ENCODE peak calls at places on chromosomes 2 and 18, in four cellular contexts. One of them, this sample, is unnamed.

GRCh38 chr2:26043862-26044736 is 10.2 kb downstream of the RAB10 start:
- DNase-seq in lower leg skin: no peak
- DNase-seq in bronchial epithelial cell: peak; percentile 53
- DNase-seq in OCI-LY7: no peak
- DNase-seq in this sample: no peak

GRCh38 chr2:133326651-133327397 is 241.4 kb downstream of the NCKAP5 start:
- DNase-seq in lower leg skin: no peak
- DNase-seq in bronchial epithelial cell: peak; percentile 52
- DNase-seq in OCI-LY7: no peak
- DNase-seq in this sample: no peak

GRCh38 chr18:34219651-34220050 is 5.1 kb downstream of the NOL4 start:
- DNase-seq in lower leg skin: no peak
- DNase-seq in bronchial epithelial cell: no peak
- DNase-seq in OCI-LY7: no peak
- DNase-seq in this sample: no peak

GRCh38 chr18:54222922-54223567 is 1.4 kb downstream of the MBD2 start:
- DNase-seq in lower leg skin: no peak
- DNase-seq in bronchial epithelial cell: no peak
- DNase-seq in OCI-LY7: peak; percentile 82
- DNase-seq in this sample: no peak

GRCh38 chr2:230321031-230321430 is 6.0 kb upstream of the SP140L start:
- DNase-seq in lower leg skin: no peak
- DNase-seq in bronchial epithelial cell: no peak
- DNase-seq in OCI-LY7: no peak
- DNase-seq in this sample: no peak

GRCh38 chr2:150450765-150451164 is 36.7 kb downstream of the RND3 start:
- DNase-seq in lower leg skin: no peak
- DNase-seq in bronchial epithelial cell: peak; percentile 31
- DNase-seq in OCI-LY7: no peak
- DNase-seq in this sample: no peak

GRCh38 chr2:144426981-144427479 is 92.9 kb downstream of the ZEB2 start:
- DNase-seq in lower leg skin: no peak
- DNase-seq in bronchial epithelial cell: no peak
- DNase-seq in OCI-LY7: no peak
- DNase-seq in this sample: no peak

GRCh38 chr2:200258881-200259576 is 47.5 kb upstream of the SPATS2L start:
- DNase-seq in lower leg skin: no peak
- DNase-seq in bronchial epithelial cell: peak; percentile 64
- DNase-seq in OCI-LY7: no peak
- DNase-seq in this sample: no peak

GRCh38 chr18:43651067-43651466 is 373.8 kb upstream of the SYT4 start:
- DNase-seq in lower leg skin: no peak
- DNase-seq in bronchial epithelial cell: no peak
- DNase-seq in OCI-LY7: no peak
- DNase-seq in this sample: no peak

GRCh38 chr18:56853961-56854360 is 202.8 kb downstream of the WDR7 start:
- DNase-seq in lower leg skin: no peak
- DNase-seq in bronchial epithelial cell: no peak
- DNase-seq in OCI-LY7: no peak
- DNase-seq in this sample: no peak

GRCh38 chr18:11991021-11991770 is 9.9 kb downstream of the IMPA2 start:
- DNase-seq in lower leg skin: no peak
- DNase-seq in bronchial epithelial cell: no peak
- DNase-seq in OCI-LY7: no peak
- DNase-seq in this sample: no peak

GRCh38 chr2:115413796-115414195 is 971.4 kb downstream of the DPP10 start:
- DNase-seq in lower leg skin: no peak
- DNase-seq in bronchial epithelial cell: no peak
- DNase-seq in OCI-LY7: no peak
- DNase-seq in this sample: no peak

GRCh38 chr2:179592167-179592936 is 269.1 kb downstream of the ZNF385B start:
- DNase-seq in lower leg skin: no peak
- DNase-seq in bronchial epithelial cell: no peak
- DNase-seq in OCI-LY7: no peak
- DNase-seq in this sample: no peak

GRCh38 chr2:195859513-195859912 is 202.5 kb downstream of the SLC39A10 start:
- DNase-seq in lower leg skin: no peak
- DNase-seq in bronchial epithelial cell: no peak
- DNase-seq in OCI-LY7: no peak
- DNase-seq in this sample: no peak

GRCh38 chr2:180247658-180248057 is 240.6 kb upstream of the CWC22 start:
- DNase-seq in lower leg skin: no peak
- DNase-seq in bronchial epithelial cell: no peak
- DNase-seq in OCI-LY7: no peak
- DNase-seq in this sample: no peak

GRCh38 chr2:150410809-150411208 is 76.7 kb downstream of the RND3 start:
- DNase-seq in lower leg skin: no peak
- DNase-seq in bronchial epithelial cell: no peak
- DNase-seq in OCI-LY7: no peak
- DNase-seq in this sample: no peak

GRCh38 chr2:102094917-102095316 is 47.6 kb upstream of the IL1R1 start:
- DNase-seq in lower leg skin: no peak
- DNase-seq in bronchial epithelial cell: peak; percentile 95
- DNase-seq in OCI-LY7: no peak
- DNase-seq in this sample: no peak

GRCh38 chr2:176122633-176123482 is at the start of gene HOXD9:
- DNase-seq in lower leg skin: peak; percentile 96
- DNase-seq in bronchial epithelial cell: no peak
- DNase-seq in OCI-LY7: no peak
- DNase-seq in this sample: no peak

GRCh38 chr2:157868993-157869392 is 7.1 kb downstream of the ACVR1 start:
- DNase-seq in lower leg skin: no peak
- DNase-seq in bronchial epithelial cell: peak; percentile 40
- DNase-seq in OCI-LY7: no peak
- DNase-seq in this sample: no peak

GRCh38 chr2:74975016-74975415 is 16.6 kb downstream of the POLE4 start:
- DNase-seq in lower leg skin: no peak
- DNase-seq in bronchial epithelial cell: no peak
- DNase-seq in OCI-LY7: no peak
- DNase-seq in this sample: no peak

GRCh38 chr2:119826370-119826961 is 66.7 kb downstream of the PTPN4 start:
- DNase-seq in lower leg skin: no peak
- DNase-seq in bronchial epithelial cell: peak; percentile 47
- DNase-seq in OCI-LY7: peak; percentile 51
- DNase-seq in this sample: no peak

GRCh38 chr18:28112056-28112470 is 64.9 kb downstream of the CDH2 start:
- DNase-seq in lower leg skin: no peak
- DNase-seq in bronchial epithelial cell: peak; percentile 79
- DNase-seq in OCI-LY7: no peak
- DNase-seq in this sample: no peak

GRCh38 chr2:8044046-8044594 is 637.7 kb upstream of the ID2 start:
- DNase-seq in lower leg skin: no peak
- DNase-seq in bronchial epithelial cell: no peak
- DNase-seq in OCI-LY7: no peak
- DNase-seq in this sample: no peak

GRCh38 chr2:181895788-181896187 is 4.3 kb downstream of the ITPRID2 start:
- DNase-seq in lower leg skin: no peak
- DNase-seq in bronchial epithelial cell: no peak
- DNase-seq in OCI-LY7: no peak
- DNase-seq in this sample: no peak

GRCh38 chr18:62027914-62028520 is 135.2 kb upstream of the RNF152 start:
- DNase-seq in lower leg skin: no peak
- DNase-seq in bronchial epithelial cell: no peak
- DNase-seq in OCI-LY7: no peak
- DNase-seq in this sample: no peak

GRCh38 chr18:36627616-36628015 is 201.2 kb downstream of the TPGS2 start:
- DNase-seq in lower leg skin: no peak
- DNase-seq in bronchial epithelial cell: peak; percentile 12
- DNase-seq in OCI-LY7: no peak
- DNase-seq in this sample: no peak

GRCh38 chr2:206127656-206128055 is 31.6 kb downstream of the NDUFS1 start:
- DNase-seq in lower leg skin: no peak
- DNase-seq in bronchial epithelial cell: peak; percentile 41
- DNase-seq in OCI-LY7: peak; percentile 26
- DNase-seq in this sample: no peak

GRCh38 chr2:120528051-120528692 is 182.2 kb downstream of the INHBB start:
- DNase-seq in lower leg skin: no peak
- DNase-seq in bronchial epithelial cell: no peak
- DNase-seq in OCI-LY7: no peak
- DNase-seq in this sample: no peak

GRCh38 chr2:134260726-134261125 is 6.9 kb downstream of the MGAT5 start:
- DNase-seq in lower leg skin: no peak
- DNase-seq in bronchial epithelial cell: no peak
- DNase-seq in OCI-LY7: no peak
- DNase-seq in this sample: no peak

GRCh38 chr2:67259581-67260347 is 137.4 kb upstream of the ETAA1 start:
- DNase-seq in lower leg skin: no peak
- DNase-seq in bronchial epithelial cell: peak; percentile 98
- DNase-seq in OCI-LY7: no peak
- DNase-seq in this sample: no peak

GRCh38 chr2:101173707-101174295 is 22.6 kb upstream of the TBC1D8 start:
- DNase-seq in lower leg skin: no peak
- DNase-seq in bronchial epithelial cell: no peak
- DNase-seq in OCI-LY7: peak; percentile 7
- DNase-seq in this sample: peak; percentile 12

GRCh38 chr2:109447251-109447661 is 166.5 kb downstream of the SEPTIN10 start:
- DNase-seq in lower leg skin: peak; percentile 45
- DNase-seq in bronchial epithelial cell: no peak
- DNase-seq in OCI-LY7: no peak
- DNase-seq in this sample: no peak

GRCh38 chr2:120914839-120915521 is 179.3 kb downstream of the GLI2 start:
- DNase-seq in lower leg skin: peak; percentile 96
- DNase-seq in bronchial epithelial cell: peak; percentile 79
- DNase-seq in OCI-LY7: no peak
- DNase-seq in this sample: no peak

GRCh38 chr2:219158586-219158985 is 2.0 kb downstream of the NHEJ1 start:
- DNase-seq in lower leg skin: no peak
- DNase-seq in bronchial epithelial cell: no peak
- DNase-seq in OCI-LY7: no peak
- DNase-seq in this sample: no peak

GRCh38 chr2:173590278-173590811 is 235.7 kb downstream of the CDCA7 start:
- DNase-seq in lower leg skin: no peak
- DNase-seq in bronchial epithelial cell: peak; percentile 99
- DNase-seq in OCI-LY7: no peak
- DNase-seq in this sample: no peak

GRCh38 chr2:27428213-27428977 is at the start of gene NRBP1:
- DNase-seq in lower leg skin: peak; percentile 98
- DNase-seq in bronchial epithelial cell: peak; percentile 66
- DNase-seq in OCI-LY7: peak; percentile 96
- DNase-seq in this sample: peak; percentile 63

GRCh38 chr2:27212626-27213471 is 781 bp upstream of the SLC5A6 start:
- DNase-seq in lower leg skin: no peak
- DNase-seq in bronchial epithelial cell: peak; percentile 56
- DNase-seq in OCI-LY7: peak; percentile 50
- DNase-seq in this sample: no peak

GRCh38 chr2:10004836-10005235 is 38.5 kb upstream of the KLF11 start:
- DNase-seq in lower leg skin: peak; percentile 76
- DNase-seq in bronchial epithelial cell: no peak
- DNase-seq in OCI-LY7: no peak
- DNase-seq in this sample: no peak

GRCh38 chr18:10794771-10795170 is 268.9 kb downstream of the NAPG start:
- DNase-seq in lower leg skin: no peak
- DNase-seq in bronchial epithelial cell: no peak
- DNase-seq in OCI-LY7: no peak
- DNase-seq in this sample: no peak
- TF ChIP-seq CTCF in lower leg skin: no peak
- TF ChIP-seq CTCF in bronchial epithelial cell: no peak
- TF ChIP-seq CTCF in OCI-LY7: no peak
- TF ChIP-seq CTCF in this sample: no peak

GRCh38 chr18:76545433-76546281 is 50.6 kb upstream of the ZNF516 start:
- DNase-seq in lower leg skin: peak; percentile 83
- DNase-seq in bronchial epithelial cell: peak; percentile 51
- DNase-seq in OCI-LY7: no peak
- DNase-seq in this sample: no peak
- H3K4me3 ChIP-seq in lower leg skin: no peak overlapping the region
- H3K4me3 ChIP-seq in bronchial epithelial cell: no peak overlapping the region
- H3K4me3 ChIP-seq in OCI-LY7: no peak overlapping the region
- H3K4me3 ChIP-seq in this sample: no peak overlapping the region

GRCh38 chr2:148814143-148814852 is 60.7 kb upstream of the KIF5C start:
- DNase-seq in lower leg skin: no peak
- DNase-seq in bronchial epithelial cell: no peak
- DNase-seq in OCI-LY7: no peak
- DNase-seq in this sample: no peak

GRCh38 chr2:148814853-148815419 is 60.1 kb upstream of the KIF5C start:
- DNase-seq in lower leg skin: no peak
- DNase-seq in bronchial epithelial cell: peak; percentile 20
- DNase-seq in OCI-LY7: no peak
- DNase-seq in this sample: no peak

GRCh38 chr2:148816176-148816575 is 58.9 kb upstream of the KIF5C start:
- DNase-seq in lower leg skin: no peak
- DNase-seq in bronchial epithelial cell: no peak
- DNase-seq in OCI-LY7: no peak
- DNase-seq in this sample: no peak

GRCh38 chr2:148812306-148812705 is 62.7 kb upstream of the KIF5C start:
- DNase-seq in lower leg skin: no peak
- DNase-seq in bronchial epithelial cell: no peak
- DNase-seq in OCI-LY7: no peak
- DNase-seq in this sample: no peak

GRCh38 chr2:148813603-148814065 is 61.4 kb upstream of the KIF5C start:
- DNase-seq in lower leg skin: no peak
- DNase-seq in bronchial epithelial cell: no peak
- DNase-seq in OCI-LY7: peak; percentile 52
- DNase-seq in this sample: peak; percentile 70
- TF ChIP-seq CTCF in lower leg skin: no peak
- TF ChIP-seq CTCF in bronchial epithelial cell: no peak
- TF ChIP-seq CTCF in OCI-LY7: peak; percentile 67
- TF ChIP-seq CTCF in this sample: peak; percentile 88

GRCh38 chr2:44929680-44930273 is 11.7 kb upstream of the SIX3 start:
- DNase-seq in lower leg skin: peak; percentile 79
- DNase-seq in bronchial epithelial cell: no peak
- DNase-seq in OCI-LY7: no peak
- DNase-seq in this sample: no peak
- H3K4me3 ChIP-seq in lower leg skin: no peak overlapping the region
- H3K4me3 ChIP-seq in bronchial epithelial cell: no peak overlapping the region
- H3K4me3 ChIP-seq in OCI-LY7: no peak overlapping the region
- H3K4me3 ChIP-seq in this sample: no peak overlapping the region

GRCh38 chr2:223957092-223957851 is at the start of gene MRPL44:
- DNase-seq in lower leg skin: peak; percentile 99
- DNase-seq in bronchial epithelial cell: peak; percentile 79
- DNase-seq in OCI-LY7: peak; percentile 96
- DNase-seq in this sample: peak; percentile 82
- TF ChIP-seq CTCF in lower leg skin: no peak
- TF ChIP-seq CTCF in bronchial epithelial cell: no peak
- TF ChIP-seq CTCF in OCI-LY7: no peak
- TF ChIP-seq CTCF in this sample: no peak

GRCh38 chr2:239548491-239548890 is 147.7 kb upstream of the HDAC4 start:
- DNase-seq in lower leg skin: no peak
- DNase-seq in bronchial epithelial cell: peak; percentile 28
- DNase-seq in OCI-LY7: no peak
- DNase-seq in this sample: no peak
- H3K4me3 ChIP-seq in lower leg skin: no peak overlapping the region
- H3K4me3 ChIP-seq in bronchial epithelial cell: no peak overlapping the region
- H3K4me3 ChIP-seq in OCI-LY7: no peak overlapping the region
- H3K4me3 ChIP-seq in this sample: no peak overlapping the region